ENCODE peak calls at places on chromosomes 3 and 15, in seven cellular contexts. One of them, this sample, is unnamed.

GRCh38 chr3:50503504-50503903 is at the start of gene CACNA2D2:
- DNase-seq in AG08395: peak
- DNase-seq in activated naive CD8-positive, alpha-beta T cell treated with anti-CD3 and anti-CD28 coated beads, Interleukin-2, amount 10 ng/mL, durations not matched to agents 7 days and 5 days: peak
- DNase-seq in stimulated activated CD8-positive, alpha-beta memory T cell treated with anti-CD3 and anti-CD28 coated beads, Interleukin-4, amount 100 ng/mL, for 1 hour: peak
- DNase-seq in activated T-cell treated with anti-CD3 and anti-CD28 coated beads for 4 hours: peak
- DNase-seq in GM20000: peak
- DNase-seq in AG20443: peak
- DNase-seq in this sample: peak

GRCh38 chr3:126136428-126137220 is 43.8 kb downstream of the ALDH1L1 start:
- DNase-seq in AG08395: no peak
- DNase-seq in activated naive CD8-positive, alpha-beta T cell treated with anti-CD3 and anti-CD28 coated beads, Interleukin-2, amount 10 ng/mL, durations not matched to agents 7 days and 5 days: peak
- DNase-seq in stimulated activated CD8-positive, alpha-beta memory T cell treated with anti-CD3 and anti-CD28 coated beads, Interleukin-4, amount 100 ng/mL, for 1 hour: no peak
- DNase-seq in activated T-cell treated with anti-CD3 and anti-CD28 coated beads for 4 hours: no peak
- DNase-seq in GM20000: no peak
- DNase-seq in AG20443: no peak
- DNase-seq in this sample: no peak

GRCh38 chr15:85870216-85871014 is 75.7 kb upstream of the KLHL25 start:
- DNase-seq in AG08395: no peak
- DNase-seq in activated naive CD8-positive, alpha-beta T cell treated with anti-CD3 and anti-CD28 coated beads, Interleukin-2, amount 10 ng/mL, durations not matched to agents 7 days and 5 days: no peak
- DNase-seq in stimulated activated CD8-positive, alpha-beta memory T cell treated with anti-CD3 and anti-CD28 coated beads, Interleukin-4, amount 100 ng/mL, for 1 hour: no peak
- DNase-seq in activated T-cell treated with anti-CD3 and anti-CD28 coated beads for 4 hours: no peak
- DNase-seq in GM20000: no peak
- DNase-seq in AG20443: no peak
- DNase-seq in this sample: no peak

GRCh38 chr3:25426408-25426807 is 1.7 kb upstream of the RARB start:
- DNase-seq in AG08395: peak
- DNase-seq in activated naive CD8-positive, alpha-beta T cell treated with anti-CD3 and anti-CD28 coated beads, Interleukin-2, amount 10 ng/mL, durations not matched to agents 7 days and 5 days: no peak
- DNase-seq in stimulated activated CD8-positive, alpha-beta memory T cell treated with anti-CD3 and anti-CD28 coated beads, Interleukin-4, amount 100 ng/mL, for 1 hour: no peak
- DNase-seq in activated T-cell treated with anti-CD3 and anti-CD28 coated beads for 4 hours: no peak
- DNase-seq in GM20000: no peak
- DNase-seq in AG20443: no peak
- DNase-seq in this sample: no peak

GRCh38 chr3:57918123-57918837 is 89.9 kb upstream of the FLNB start:
- DNase-seq in AG08395: peak
- DNase-seq in activated naive CD8-positive, alpha-beta T cell treated with anti-CD3 and anti-CD28 coated beads, Interleukin-2, amount 10 ng/mL, durations not matched to agents 7 days and 5 days: no peak
- DNase-seq in stimulated activated CD8-positive, alpha-beta memory T cell treated with anti-CD3 and anti-CD28 coated beads, Interleukin-4, amount 100 ng/mL, for 1 hour: no peak
- DNase-seq in activated T-cell treated with anti-CD3 and anti-CD28 coated beads for 4 hours: no peak
- DNase-seq in GM20000: no peak
- DNase-seq in AG20443: peak
- DNase-seq in this sample: no peak

GRCh38 chr15:58966698-58967097 is 20.8 kb upstream of the RNF111 start:
- DNase-seq in AG08395: no peak
- DNase-seq in activated naive CD8-positive, alpha-beta T cell treated with anti-CD3 and anti-CD28 coated beads, Interleukin-2, amount 10 ng/mL, durations not matched to agents 7 days and 5 days: no peak
- DNase-seq in stimulated activated CD8-positive, alpha-beta memory T cell treated with anti-CD3 and anti-CD28 coated beads, Interleukin-4, amount 100 ng/mL, for 1 hour: no peak
- DNase-seq in activated T-cell treated with anti-CD3 and anti-CD28 coated beads for 4 hours: no peak
- DNase-seq in GM20000: no peak
- DNase-seq in AG20443: peak
- DNase-seq in this sample: no peak

GRCh38 chr3:78481050-78481449 is 1286.7 kb downstream of the ROBO1 start:
- DNase-seq in AG08395: no peak
- DNase-seq in activated naive CD8-positive, alpha-beta T cell treated with anti-CD3 and anti-CD28 coated beads, Interleukin-2, amount 10 ng/mL, durations not matched to agents 7 days and 5 days: no peak
- DNase-seq in stimulated activated CD8-positive, alpha-beta memory T cell treated with anti-CD3 and anti-CD28 coated beads, Interleukin-4, amount 100 ng/mL, for 1 hour: no peak
- DNase-seq in activated T-cell treated with anti-CD3 and anti-CD28 coated beads for 4 hours: no peak
- DNase-seq in GM20000: no peak
- DNase-seq in AG20443: no peak
- DNase-seq in this sample: no peak

GRCh38 chr3:44039006-44039405 is 202.7 kb upstream of the TOPAZ1 start:
- DNase-seq in AG08395: no peak
- DNase-seq in activated naive CD8-positive, alpha-beta T cell treated with anti-CD3 and anti-CD28 coated beads, Interleukin-2, amount 10 ng/mL, durations not matched to agents 7 days and 5 days: no peak
- DNase-seq in stimulated activated CD8-positive, alpha-beta memory T cell treated with anti-CD3 and anti-CD28 coated beads, Interleukin-4, amount 100 ng/mL, for 1 hour: no peak
- DNase-seq in activated T-cell treated with anti-CD3 and anti-CD28 coated beads for 4 hours: no peak
- DNase-seq in GM20000: no peak
- DNase-seq in AG20443: no peak
- DNase-seq in this sample: no peak

GRCh38 chr3:5994651-5995050 is 807.1 kb downstream of the EDEM1 start:
- DNase-seq in AG08395: no peak
- DNase-seq in activated naive CD8-positive, alpha-beta T cell treated with anti-CD3 and anti-CD28 coated beads, Interleukin-2, amount 10 ng/mL, durations not matched to agents 7 days and 5 days: no peak
- DNase-seq in stimulated activated CD8-positive, alpha-beta memory T cell treated with anti-CD3 and anti-CD28 coated beads, Interleukin-4, amount 100 ng/mL, for 1 hour: no peak
- DNase-seq in activated T-cell treated with anti-CD3 and anti-CD28 coated beads for 4 hours: no peak
- DNase-seq in GM20000: no peak
- DNase-seq in AG20443: no peak
- DNase-seq in this sample: no peak